ENCODE peak calls at places on chromosomes 2 and 18, in four cellular contexts. One of them, this sample, is unnamed.

GRCh38 chr2:13401312-13401711 is 684.6 kb downstream of the TRIB2 start:
- DNase-seq in A549: no peak
- DNase-seq in H1: no peak
- DNase-seq in K562: no peak
- DNase-seq in this sample: no peak

GRCh38 chr2:40721595-40721994 is 269.7 kb upstream of the SLC8A1 start:
- DNase-seq in A549: no peak
- DNase-seq in H1: no peak
- DNase-seq in K562: no peak
- DNase-seq in this sample: no peak

GRCh38 chr2:103809946-103810345 is 1044.0 kb upstream of the POU3F3 start:
- DNase-seq in A549: no peak
- DNase-seq in H1: no peak
- DNase-seq in K562: no peak
- DNase-seq in this sample: no peak

GRCh38 chr2:52456759-52457377 is 1310.7 kb upstream of the CHAC2 start:
- DNase-seq in A549: no peak
- DNase-seq in H1: no peak
- DNase-seq in K562: no peak
- DNase-seq in this sample: no peak

GRCh38 chr18:80171190-80171872 is 62.3 kb downstream of the ADNP2 start:
- DNase-seq in A549: peak; percentile 29
- DNase-seq in H1: no peak
- DNase-seq in K562: peak; percentile 70
- DNase-seq in this sample: no peak

GRCh38 chr2:16241166-16242160 is 301.1 kb downstream of the MYCN start:
- DNase-seq in A549: no peak
- DNase-seq in H1: no peak
- DNase-seq in K562: no peak
- DNase-seq in this sample: no peak

GRCh38 chr18:42030586-42031182 is 75.7 kb downstream of the PIK3C3 start:
- DNase-seq in A549: peak; percentile 13
- DNase-seq in H1: peak; percentile 7
- DNase-seq in K562: peak; percentile 5
- DNase-seq in this sample: peak; percentile 16

GRCh38 chr2:46831037-46831868 is 84.4 kb downstream of the MCFD2 start:
- DNase-seq in A549: no peak
- DNase-seq in H1: no peak
- DNase-seq in K562: no peak
- DNase-seq in this sample: no peak

GRCh38 chr2:218829868-218830451 is 1.6 kb downstream of the PRKAG3 start:
- DNase-seq in A549: no peak
- DNase-seq in H1: no peak
- DNase-seq in K562: no peak
- DNase-seq in this sample: no peak

GRCh38 chr2:155256803-155257202 is 558.3 kb downstream of the KCNJ3 start:
- DNase-seq in A549: peak; percentile 9
- DNase-seq in H1: peak; percentile 46
- DNase-seq in K562: no peak
- DNase-seq in this sample: peak; percentile 78

GRCh38 chr2:4803396-4803795 is 888.8 kb upstream of the SOX11 start:
- DNase-seq in A549: no peak
- DNase-seq in H1: no peak
- DNase-seq in K562: no peak
- DNase-seq in this sample: no peak

GRCh38 chr18:35041752-35042379 is 653 bp downstream of the MAPRE2 start:
- DNase-seq in A549: no peak
- DNase-seq in H1: no peak
- DNase-seq in K562: peak; percentile 52
- DNase-seq in this sample: no peak
- TF ChIP-seq PHF8 in A549: peak; percentile 1
- TF ChIP-seq PHF8 in H1: no peak
- TF ChIP-seq PHF8 in K562: no peak
- TF ChIP-seq PHF8 in this sample: no peak

GRCh38 chr2:238811293-238811692 is 36.6 kb upstream of the TWIST2 start:
- DNase-seq in A549: no peak
- DNase-seq in H1: no peak
- DNase-seq in K562: no peak
- DNase-seq in this sample: no peak
- TF ChIP-seq PHF8 in A549: no peak
- TF ChIP-seq PHF8 in H1: no peak
- TF ChIP-seq PHF8 in K562: no peak
- TF ChIP-seq PHF8 in this sample: no peak

GRCh38 chr2:60526623-60527022 is 26.8 kb downstream of the BCL11A start:
- DNase-seq in A549: no peak
- DNase-seq in H1: no peak
- DNase-seq in K562: no peak
- DNase-seq in this sample: no peak

GRCh38 chr2:60527762-60528161 is 25.7 kb downstream of the BCL11A start:
- DNase-seq in A549: no peak
- DNase-seq in H1: no peak
- DNase-seq in K562: no peak
- DNase-seq in this sample: no peak

GRCh38 chr2:60529111-60529510 is 24.3 kb downstream of the BCL11A start:
- DNase-seq in A549: no peak
- DNase-seq in H1: no peak
- DNase-seq in K562: no peak
- DNase-seq in this sample: no peak

GRCh38 chr2:60530228-60530627 is 23.2 kb downstream of the BCL11A start:
- DNase-seq in A549: no peak
- DNase-seq in H1: no peak
- DNase-seq in K562: no peak
- DNase-seq in this sample: no peak

DNA sequence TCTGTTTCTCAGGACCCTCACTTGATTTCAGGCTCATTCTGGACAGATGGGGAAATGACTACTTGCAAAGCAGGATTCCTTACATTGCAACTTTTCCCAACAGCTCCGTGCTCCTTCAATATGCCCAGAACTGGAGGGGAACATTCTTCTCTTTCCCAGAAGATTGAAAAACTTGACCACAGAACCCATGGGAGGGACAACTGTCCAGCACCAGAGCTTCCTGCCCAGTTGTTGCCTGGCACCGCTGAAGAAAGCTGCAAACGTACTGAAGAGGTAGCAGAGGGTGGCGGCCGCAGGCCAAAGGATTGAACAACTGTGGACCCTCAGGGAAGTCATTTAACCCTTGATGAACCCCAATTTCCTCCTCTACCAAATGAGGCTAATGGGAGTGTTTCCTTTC is 25.1 kb downstream of the BCL11A start:
- DNase-seq in A549: no peak
- DNase-seq in H1: no peak
- DNase-seq in K562: no peak
- DNase-seq in this sample: no peak
- TF ChIP-seq PHF8 in A549: no peak
- TF ChIP-seq PHF8 in H1: no peak
- TF ChIP-seq PHF8 in K562: no peak
- TF ChIP-seq PHF8 in this sample: no peak

DNA sequence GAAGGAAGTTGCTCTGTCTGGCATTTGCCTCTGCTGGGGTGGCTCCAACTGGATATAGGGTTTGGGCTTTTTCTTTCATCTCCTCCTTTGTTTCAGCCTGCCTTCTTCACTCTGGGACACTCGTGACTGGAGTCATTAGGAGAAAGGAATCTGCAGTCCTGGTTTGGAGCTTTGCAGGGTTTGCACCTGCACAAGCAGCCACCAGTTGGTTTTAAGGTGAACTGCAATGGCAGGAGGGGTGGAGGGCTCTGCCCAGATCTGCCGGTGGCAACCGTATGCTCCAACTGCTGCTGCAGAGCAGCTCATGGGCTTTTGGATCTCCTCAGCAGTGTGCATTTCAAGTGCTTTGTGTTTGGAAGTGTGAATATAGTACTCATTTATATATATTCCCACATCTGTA is 131.3 kb upstream of the MGAT5 start:
- DNase-seq in A549: no peak
- DNase-seq in H1: no peak
- DNase-seq in K562: no peak
- DNase-seq in this sample: peak; percentile 56
- TF ChIP-seq PHF8 in A549: no peak
- TF ChIP-seq PHF8 in H1: no peak
- TF ChIP-seq PHF8 in K562: no peak
- TF ChIP-seq PHF8 in this sample: no peak

GRCh38 chr18:3455938-3456685 is 6.1 kb downstream of the TGIF1 start:
- DNase-seq in A549: peak; percentile 68
- DNase-seq in H1: no peak
- DNase-seq in K562: no peak
- DNase-seq in this sample: peak; percentile 73

GRCh38 chr18:3456686-3457069 is 6.7 kb downstream of the TGIF1 start:
- DNase-seq in A549: peak; percentile 83
- DNase-seq in H1: no peak
- DNase-seq in K562: no peak
- DNase-seq in this sample: peak; percentile 89

GRCh38 chr18:3458378-3458777 is 8.4 kb downstream of the TGIF1 start:
- DNase-seq in A549: no peak
- DNase-seq in H1: no peak
- DNase-seq in K562: no peak
- DNase-seq in this sample: no peak

GRCh38 chr18:3458952-3459853 is 9.2 kb downstream of the TGIF1 start:
- DNase-seq in A549: peak; percentile 88
- DNase-seq in H1: no peak
- DNase-seq in K562: no peak
- DNase-seq in this sample: no peak

GRCh38 chr18:3457261-3457724 is 7.3 kb downstream of the TGIF1 start:
- DNase-seq in A549: peak; percentile 58
- DNase-seq in H1: no peak
- DNase-seq in K562: no peak
- DNase-seq in this sample: no peak
- TF ChIP-seq PHF8 in A549: no peak
- TF ChIP-seq PHF8 in H1: no peak
- TF ChIP-seq PHF8 in K562: no peak
- TF ChIP-seq PHF8 in this sample: no peak

DNA sequence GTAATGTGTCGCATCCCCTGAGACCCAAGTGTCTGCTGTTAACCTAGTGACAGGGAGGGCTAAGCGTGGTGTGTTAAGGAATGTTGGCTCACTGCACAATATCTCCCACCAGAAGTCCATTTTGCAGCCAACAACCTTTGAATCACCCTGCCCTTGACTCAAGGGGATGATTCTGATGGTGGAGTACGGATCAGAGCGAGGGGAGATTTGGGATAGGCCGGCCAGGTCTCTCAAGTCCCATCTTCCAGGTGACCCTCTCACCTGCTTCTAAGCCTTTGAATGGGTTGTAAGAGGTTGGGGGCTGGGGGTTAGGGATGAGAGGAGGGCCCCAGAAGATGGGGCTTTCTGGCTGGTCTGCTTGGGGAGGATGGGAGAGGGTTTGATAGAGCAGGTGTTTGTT is 43.3 kb downstream of the SERTAD2 start:
- DNase-seq in A549: no peak
- DNase-seq in H1: no peak
- DNase-seq in K562: no peak
- DNase-seq in this sample: no peak
- TF ChIP-seq PHF8 in A549: no peak
- TF ChIP-seq PHF8 in H1: no peak
- TF ChIP-seq PHF8 in K562: no peak
- TF ChIP-seq PHF8 in this sample: no peak